ENCODE peak calls at places on chromosomes 12 and 14, in five cellular contexts. X, F, M, T and B are unnamed samples.

GRCh38 chr14:53696217-53696965 is 260.2 kb downstream of the BMP4 start:
- DNase-seq in X (no peak), T (peak; percentile 72), M (no peak), F (no peak), B (peak; percentile 6)

GRCh38 chr12:3042826-3043225 is 34.4 kb upstream of the TSPAN9 start:
- DNase-seq in M (no peak), F (no peak), T (no peak), X (no peak), B (no peak)

GRCh38 chr12:127257366-127257935 is 1009.5 kb upstream of the TMEM132C start:
- DNase-seq in T (no peak), M (no peak), X (no peak), F (no peak), B (no peak)

GRCh38 chr12:67958187-67958586 is 31.1 kb upstream of the IFNG-AS1 start:
- DNase-seq in M (no peak), T (no peak), F (no peak), X (no peak), B (no peak)

GRCh38 chr14:81164167-81164774 is 56.5 kb downstream of the GTF2A1 start:
- DNase-seq in M (peak; percentile 92), T (peak; percentile 78), F (peak; percentile 63), X (peak; percentile 48), B (peak; percentile 55)

GRCh38 chr12:121145221-121145620 is 12.5 kb downstream of the P2RX7 start:
- DNase-seq in X (no peak), M (no peak), F (no peak), T (no peak), B (no peak)

GRCh38 chr12:21613931-21614330 is 9.3 kb upstream of the GYS2 start:
- DNase-seq in F (no peak), T (no peak), X (no peak), M (peak; percentile 21), B (peak; percentile 22)

GRCh38 chr12:32248594-32249140 is 142.0 kb downstream of the BICD1 start:
- DNase-seq in M (no peak), X (no peak), F (no peak), T (no peak), B (no peak)

GRCh38 chr14:53035796-53036195 is 84.9 kb upstream of the FERMT2 start:
- DNase-seq in M (no peak), F (no peak), X (no peak), T (no peak), B (no peak)

GRCh38 chr14:24943024-24943423 is 106.9 kb downstream of the STXBP6 start:
- DNase-seq in M (peak; percentile 91), F (no peak), X (no peak), T (no peak), B (no peak)

GRCh38 chr14:103891667-103892215 is 36.5 kb upstream of the TDRD9 start:
- DNase-seq in X (no peak), T (no peak), M (no peak), F (no peak), B (no peak)

GRCh38 chr14:103890052-103890371 is 38.2 kb upstream of the TDRD9 start:
- DNase-seq in M (no peak), X (no peak), T (no peak), F (no peak), B (no peak)

GRCh38 chr14:103890836-103891666 is 37.2 kb upstream of the TDRD9 start:
- DNase-seq in M (no peak), F (no peak), T (peak; percentile 34), X (no peak), B (no peak)

GRCh38 chr14:103887557-103888115 is 40.3 kb upstream of the PPP1R13B start:
- DNase-seq in M (no peak), F (no peak), T (no peak), X (no peak), B (no peak)

DNA sequence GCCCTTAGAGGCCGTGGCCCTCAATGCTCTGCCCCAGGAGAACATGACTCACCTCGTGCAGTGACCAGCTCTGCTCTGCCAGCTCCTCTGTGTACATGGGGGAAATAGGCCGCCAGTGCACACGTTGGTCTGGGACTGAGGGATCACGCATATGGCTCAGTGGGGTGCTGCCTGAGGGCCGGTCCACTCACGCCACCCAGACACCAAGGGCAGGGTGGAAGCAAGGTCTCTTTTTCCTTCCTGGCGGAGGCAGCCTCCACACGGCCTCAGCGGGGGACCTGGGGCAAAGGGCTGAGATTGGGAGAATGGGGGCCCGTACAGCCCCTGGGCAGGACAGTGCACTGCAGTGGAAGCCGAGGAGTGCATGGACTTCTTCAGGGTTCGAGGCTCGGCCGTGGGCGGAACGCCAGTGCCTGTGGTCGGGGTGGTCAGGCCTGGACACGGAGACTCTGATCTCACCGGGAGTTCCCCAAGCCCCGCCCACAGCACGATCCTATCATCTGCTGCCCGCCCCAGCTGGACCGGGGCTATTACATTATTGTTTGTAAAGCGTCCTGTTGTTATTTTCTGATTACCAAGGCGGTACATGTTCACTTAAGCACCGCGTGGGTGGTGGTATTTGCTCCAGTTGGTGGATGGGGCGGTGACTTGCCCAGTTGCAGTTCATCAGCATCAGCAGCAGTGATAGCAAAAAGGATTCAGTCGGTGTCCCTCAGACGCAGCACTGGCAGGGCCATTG is 38.8 kb upstream of the TDRD9 start:
- DNase-seq in F (peak; percentile 50), T (peak; percentile 50), M (no peak), X (no peak), B (no peak)
- TF ChIP-seq JUNB in F (no peak), T (no peak), M (no peak), X (no peak), B (no peak)

GRCh38 chr12:4120316-4120920 is 153.1 kb upstream of the CCND2 start:
- DNase-seq in T (no peak), F (no peak), M (no peak), X (no peak), B (no peak)
- TF ChIP-seq JUNB in T (no peak), F (no peak), M (no peak), X (no peak), B (no peak)

GRCh38 chr14:35368993-35369392 is 35.6 kb downstream of the NFKBIA start:
- DNase-seq in M (peak; percentile 47), T (no peak), X (no peak), F (no peak), B (no peak)

GRCh38 chr14:35378638-35379568 is 25.6 kb downstream of the NFKBIA start:
- DNase-seq in M (no peak), X (no peak), F (no peak), T (no peak), B (no peak)

GRCh38 chr14:35369701-35370191 is 34.8 kb downstream of the NFKBIA start:
- DNase-seq in X (no peak), M (no peak), T (no peak), F (no peak), B (peak; percentile 67)

GRCh38 chr14:35370969-35371368 is 33.6 kb downstream of the NFKBIA start:
- DNase-seq in F (no peak), M (no peak), T (no peak), X (no peak), B (no peak)

DNA sequence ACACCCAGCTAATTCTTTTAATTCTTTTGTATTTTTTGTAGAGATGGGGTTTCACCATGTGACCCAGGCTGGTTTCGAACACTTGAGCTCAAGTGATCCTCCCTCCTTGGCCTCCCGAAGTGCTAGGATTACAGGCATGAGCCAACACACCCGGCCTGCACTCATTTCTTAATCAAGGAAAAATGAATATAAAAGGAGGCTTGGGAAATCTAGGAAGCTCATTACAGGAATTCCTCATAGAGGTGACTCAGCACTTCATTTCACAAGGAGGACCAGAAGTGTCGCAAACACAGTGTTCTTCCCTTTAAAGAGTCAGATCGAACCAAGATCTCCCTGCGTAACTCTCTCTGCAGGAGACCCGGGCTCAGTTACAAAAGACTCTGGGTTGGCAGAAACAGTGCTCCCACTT is 30.3 kb downstream of the NFKBIA start:
- DNase-seq in T (peak; percentile 89), X (no peak), F (no peak), M (no peak), B (peak; percentile 85)
- TF ChIP-seq JUNB in T (no peak), X (no peak), F (no peak), M (no peak), B (peak; percentile 91)

DNA sequence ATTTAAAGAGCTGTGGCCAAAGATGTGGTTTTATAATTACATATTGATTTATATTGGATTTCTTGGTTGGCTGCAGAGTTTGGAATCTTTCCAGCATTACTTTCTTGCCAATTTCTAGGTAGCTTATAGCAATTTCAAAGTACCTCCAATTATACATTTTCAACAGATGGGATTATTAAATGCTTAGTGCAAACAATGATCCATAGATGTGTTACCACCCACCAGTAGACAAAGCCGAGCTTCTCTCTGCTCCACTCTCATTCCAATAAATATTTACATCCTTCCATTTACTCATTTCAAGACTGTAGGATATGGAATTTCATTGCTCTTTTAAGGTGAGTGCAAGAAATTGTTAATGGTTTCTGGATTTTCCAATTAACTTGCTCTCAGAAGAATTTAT is 21.6 kb upstream of the TMCC3 start:
- DNase-seq in X (no peak), F (no peak), T (no peak), M (no peak), B (no peak)
- TF ChIP-seq JUNB in X (no peak), F (no peak), T (no peak), M (no peak), B (no peak)

GRCh38 chr14:57066887-57067513 is 201.7 kb downstream of the EXOC5 start:
- DNase-seq in F (peak; percentile 35), M (peak; percentile 83), X (no peak), T (peak; percentile 16), B (peak; percentile 13)
- TF ChIP-seq JUNB in F (no peak), M (no peak), X (no peak), T (no peak), B (no peak)

DNA sequence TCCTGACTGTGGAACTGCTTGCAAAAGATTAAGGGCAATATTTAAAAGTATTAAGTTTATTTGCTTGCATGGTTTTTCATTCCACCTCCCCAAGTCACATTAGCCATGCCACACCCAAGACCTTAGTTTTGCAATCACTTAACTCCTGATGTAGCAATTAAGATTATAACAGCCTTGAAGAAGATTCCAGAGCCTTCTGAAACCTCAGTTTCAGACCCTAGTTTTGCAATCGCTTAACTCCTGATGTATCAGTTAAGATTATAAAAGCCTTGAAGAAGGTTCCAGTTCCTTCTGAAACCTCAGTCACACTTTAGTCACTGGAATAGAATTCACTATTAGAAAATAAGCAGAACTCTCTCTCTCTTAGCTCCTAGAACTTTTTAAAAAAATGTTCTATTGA is 42.7 kb upstream of the DCN start:
- DNase-seq in X (no peak), T (no peak), F (no peak), M (no peak), B (no peak)
- TF ChIP-seq JUNB in X (no peak), T (no peak), F (no peak), M (no peak), B (no peak)

GRCh38 chr12:60693019-60693626 is 1097.3 kb downstream of the SLC16A7 start:
- DNase-seq in X (no peak), M (no peak), F (no peak), T (no peak), B (peak; percentile 1)
- TF ChIP-seq JUNB in X (no peak), M (no peak), F (no peak), T (no peak), B (no peak)